ENCODE peak calls at places on chromosomes 3 and 15, in eight cellular contexts. X is cardiac muscle cell; C is fibroblast of lung; N is left ventricle myocardium inferior; Q is astrocyte; U is heart right ventricle; F is PC-9; K is effector memory CD4-positive, alpha-beta T cell. L is an unnamed sample. For H3K9me3, the result is how much of the 10 kb centered on the place peaks cover.

GRCh38 chr3:38129058-38129457 is 7.9 kb downstream of the ACAA1 start:
- DNase-seq in X (no peak), U (no peak), K (no peak), Q (no peak), N (no peak), F (no peak), C (no peak), L (no peak)

GRCh38 chr3:47475029-47475569 is 642 bp downstream of the SCAP start:
- DNase-seq in K (no peak), F (no peak), C (peak), N (no peak), U (no peak), Q (peak), X (peak), L (no peak)

GRCh38 chr3:134487406-134487805 is 1.5 kb downstream of the CEP63 start:
- DNase-seq in C (no peak), N (no peak), K (no peak), X (no peak), Q (no peak), F (no peak), U (no peak), L (no peak)

GRCh38 chr15:43204016-43204901 is 16.6 kb downstream of the EPB42 start:
- DNase-seq in Q (peak), N (peak), C (peak), X (peak), U (peak), K (no peak), F (no peak), L (no peak)

GRCh38 chr3:65922441-65922840 is 116.3 kb downstream of the MAGI1 start:
- DNase-seq in F (no peak), K (no peak), X (no peak), N (no peak), Q (peak), C (peak), U (no peak), L (no peak)

GRCh38 chr3:141913150-141913811 is 36.8 kb downstream of the ATP1B3 start:
- DNase-seq in U (no peak), N (no peak), F (peak), Q (peak), K (peak), X (peak), C (peak), L (no peak)

GRCh38 chr3:107660316-107660976 is 137.7 kb downstream of the BBX start:
- DNase-seq in X (peak), F (no peak), N (no peak), C (no peak), K (no peak), Q (no peak), U (no peak), L (no peak)

GRCh38 chr3:78728406-78729145 is 1039.2 kb downstream of the ROBO1 start:
- DNase-seq in X (peak), U (peak), C (peak), N (peak), Q (peak), F (no peak), K (no peak), L (peak)

GRCh38 chr3:183188895-183189462 is 26.4 kb upstream of the LAMP3 start:
- DNase-seq in K (no peak), N (peak), F (no peak), C (no peak), X (peak), Q (no peak), U (no peak), L (no peak)

GRCh38 chr3:196397941-196398340 is 34.3 kb downstream of the UBXN7 start:
- DNase-seq in N (no peak), K (no peak), X (no peak), F (no peak), U (no peak), Q (no peak), C (no peak), L (no peak)

GRCh38 chr3:192091831-192092230 is 630.9 kb downstream of the PYDC2 start:
- DNase-seq in U (no peak), C (peak), Q (peak), X (no peak), F (no peak), K (no peak), N (no peak), L (no peak)

GRCh38 chr3:116453676-116454346 is 8.5 kb upstream of the LSAMP start:
- DNase-seq in N (no peak), X (peak), Q (no peak), F (no peak), K (no peak), C (no peak), U (no peak), L (no peak)

GRCh38 chr15:98257290-98257689 is 296.8 kb downstream of the ARRDC4 start:
- DNase-seq in Q (no peak), K (no peak), N (no peak), U (no peak), C (no peak), F (no peak), X (no peak), L (no peak)

GRCh38 chr3:193869221-193870201 is 266.4 kb upstream of the HES1 start:
- DNase-seq in Q (peak), N (peak), C (peak), U (peak), F (peak), K (no peak), X (peak), L (no peak)

GRCh38 chr15:50414624-50415023 is 9.6 kb upstream of the USP8 start:
- DNase-seq in C (no peak), F (no peak), X (no peak), N (no peak), Q (no peak), K (no peak), U (no peak), L (no peak)

GRCh38 chr15:30985081-30985531 is 6.3 kb downstream of the MTMR10 start:
- DNase-seq in F (no peak), X (peak), Q (peak), K (no peak), C (peak), U (no peak), N (no peak), L (peak)

GRCh38 chr15:35874260-35874905 is 328.4 kb upstream of the DPH6 start:
- DNase-seq in X (peak), C (peak), F (peak), N (no peak), U (no peak), Q (peak), K (no peak), L (peak)

GRCh38 chr3:184338538-184338945 is 1.1 kb downstream of the FAM131A start:
- DNase-seq in Q (peak), F (no peak), X (peak), U (peak), N (peak), C (peak), K (no peak), L (peak)

GRCh38 chr3:127056281-127056680 is 73.4 kb downstream of the PLXNA1 start:
- DNase-seq in C (no peak), Q (no peak), N (peak), U (no peak), X (no peak), K (no peak), F (no peak), L (no peak)

GRCh38 chr3:11096266-11097135 is 57.8 kb upstream of the HRH1 start:
- DNase-seq in Q (peak), X (peak), C (peak), K (no peak), U (peak), N (peak), F (peak), L (no peak)

GRCh38 chr3:34077796-34078195 is 279.4 kb downstream of the PDCD6IP start:
- DNase-seq in Q (no peak), K (no peak), F (no peak), C (no peak), X (no peak), N (no peak), U (no peak), L (no peak)

DNA sequence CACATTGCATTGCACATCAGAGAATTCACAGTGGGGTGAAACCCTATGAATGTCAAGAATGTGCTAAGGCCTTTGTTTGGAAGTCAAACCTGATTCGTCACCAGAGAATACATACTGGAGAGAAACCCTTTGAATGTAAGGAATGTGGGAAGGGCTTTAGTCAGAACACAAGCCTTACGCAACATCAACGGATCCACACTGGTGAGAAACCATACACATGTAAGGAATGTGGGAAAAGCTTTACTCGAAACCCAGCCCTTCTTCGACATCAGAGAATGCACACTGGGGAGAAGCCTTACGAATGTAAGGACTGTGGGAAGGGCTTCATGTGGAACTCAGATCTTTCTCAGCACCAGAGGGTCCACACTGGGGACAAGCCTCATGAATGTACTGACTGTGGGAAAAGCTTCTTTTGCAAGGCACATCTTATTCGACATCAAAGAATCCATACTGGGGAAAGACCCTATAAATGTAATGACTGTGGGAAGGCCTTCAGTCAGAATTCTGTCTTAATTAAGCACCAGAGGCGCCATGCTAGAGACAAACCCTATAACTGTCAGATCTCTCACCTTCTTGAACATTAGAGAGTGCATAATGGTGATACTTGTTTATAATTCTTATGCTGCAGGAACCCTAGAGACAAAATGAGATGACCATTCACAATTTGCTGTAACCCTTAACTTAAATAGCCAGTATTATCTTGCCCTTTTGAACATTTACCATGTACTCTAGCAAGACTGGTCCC is 9.0 kb downstream of the ZNF662 start:
- DNase-seq in X (peak), Q (no peak), C (no peak), N (no peak), F (no peak), K (no peak), U (no peak), L (no peak)
- H3K9me3 ChIP-seq in X (under half), Q (under half), C (under half), N (half or more), F (under half), K (under half), U (half or more), L (under half)

GRCh38 chr3:5144316-5144994 is 22.4 kb downstream of the ARL8B start:
- DNase-seq in F (peak), K (no peak), N (no peak), C (no peak), Q (no peak), X (no peak), U (no peak), L (no peak)
- H3K9me3 ChIP-seq in F (under half), K (under half), N (under half), C (under half), Q (under half), X (under half), U (under half), L (under half)

GRCh38 chr15:25057574-25057973 is 102.8 kb downstream of the SNRPN start:
- DNase-seq in K (no peak), Q (no peak), F (no peak), U (no peak), N (no peak), C (no peak), X (no peak), L (no peak)
- H3K9me3 ChIP-seq in K (half or more), Q (half or more), F (under half), U (half or more), N (half or more), C (under half), X (under half), L (under half)

GRCh38 chr3:177770821-177771220 is 573.5 kb upstream of the TBL1XR1 start:
- DNase-seq in F (peak), U (no peak), K (no peak), X (no peak), N (no peak), C (peak), Q (peak), L (no peak)

GRCh38 chr3:177776656-177777055 is 579.4 kb upstream of the TBL1XR1 start:
- DNase-seq in F (peak), U (no peak), K (no peak), C (peak), Q (peak), N (no peak), X (peak), L (no peak)

GRCh38 chr3:177777699-177778098 is 580.4 kb upstream of the TBL1XR1 start:
- DNase-seq in C (peak), F (peak), N (peak), X (peak), K (no peak), Q (no peak), U (peak), L (peak)

GRCh38 chr3:177771780-177772179 is 574.5 kb upstream of the TBL1XR1 start:
- DNase-seq in U (no peak), X (no peak), F (no peak), N (no peak), C (no peak), K (no peak), Q (no peak), L (no peak)

DNA sequence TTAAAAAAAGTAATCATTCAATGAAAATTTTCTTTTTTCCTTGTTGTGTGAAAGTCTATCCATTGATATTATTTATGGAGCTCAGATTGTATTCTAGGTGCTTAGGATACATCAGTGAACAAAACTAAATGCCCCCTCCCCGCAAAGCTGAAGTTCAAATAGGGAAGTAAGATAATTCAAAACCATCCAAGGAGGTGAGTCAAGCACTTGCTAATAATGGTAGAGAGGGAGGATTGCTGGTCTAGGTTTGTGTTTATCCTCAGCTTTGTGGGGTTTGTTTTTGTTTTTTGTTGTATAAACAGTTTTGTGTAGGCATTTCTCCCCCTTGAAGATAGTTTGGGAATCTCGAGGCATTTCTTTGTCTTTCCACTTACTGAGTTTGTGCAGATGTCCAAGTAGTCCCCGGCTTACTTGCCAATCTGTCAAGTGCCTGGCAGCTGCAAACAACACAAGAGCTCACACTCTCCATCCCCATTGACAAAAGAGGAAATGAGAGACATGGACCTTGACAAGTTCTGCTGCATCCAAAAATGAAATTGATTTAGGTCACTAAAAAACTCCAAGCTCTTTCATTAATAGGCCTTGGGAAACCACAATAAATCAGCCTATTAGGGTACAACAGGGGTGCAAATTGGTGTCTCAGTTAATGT is 575.8 kb upstream of the TBL1XR1 start:
- DNase-seq in U (no peak), C (no peak), N (peak), K (no peak), X (no peak), F (no peak), Q (no peak), L (no peak)
- H3K9me3 ChIP-seq in U (under half), C (under half), N (under half), K (under half), X (under half), F (under half), Q (under half), L (under half)

DNA sequence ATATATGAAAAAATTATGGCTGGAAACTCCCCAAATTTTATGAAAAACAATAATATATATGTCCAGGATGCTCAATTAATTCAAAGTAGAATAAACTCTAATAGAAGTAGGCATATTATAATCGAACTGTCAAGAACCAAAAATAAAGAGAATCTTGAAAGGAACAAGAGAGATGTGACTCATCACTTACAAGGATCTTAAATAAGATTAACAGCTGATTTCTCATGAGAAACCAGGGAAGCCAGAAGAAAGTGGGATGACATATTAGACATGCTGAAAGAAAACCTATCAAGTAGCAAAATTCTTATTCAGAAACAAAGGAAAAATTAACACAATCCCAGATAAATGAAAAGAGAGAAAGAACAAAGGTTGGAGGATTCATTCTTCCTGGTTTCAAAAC is 66.8 kb downstream of the FAIM start:
- DNase-seq in K (no peak), U (no peak), Q (peak), F (no peak), N (no peak), C (peak), X (peak), L (no peak)
- H3K9me3 ChIP-seq in K (under half), U (under half), Q (under half), F (under half), N (under half), C (under half), X (under half), L (under half)

GRCh38 chr3:1196997-1197396 is 104.2 kb downstream of the CNTN6 start:
- DNase-seq in N (no peak), C (no peak), K (no peak), F (no peak), Q (no peak), X (no peak), U (no peak), L (no peak)
- H3K9me3 ChIP-seq in N (under half), C (under half), K (under half), F (under half), Q (under half), X (under half), U (under half), L (under half)

GRCh38 chr15:25169318-25169717 is 214.5 kb downstream of the SNRPN start:
- DNase-seq in U (peak), N (no peak), Q (no peak), X (no peak), C (no peak), K (no peak), F (no peak), L (no peak)
- H3K9me3 ChIP-seq in U (under half), N (under half), Q (under half), X (under half), C (under half), K (under half), F (under half), L (under half)

GRCh38 chr15:27894645-27895044 is 204.5 kb downstream of the OCA2 start:
- DNase-seq in F (no peak), X (no peak), C (no peak), N (no peak), K (no peak), U (no peak), Q (no peak), L (no peak)

GRCh38 chr15:27897481-27897880 is 201.6 kb downstream of the OCA2 start:
- DNase-seq in K (no peak), U (no peak), Q (no peak), N (no peak), X (no peak), C (no peak), F (no peak), L (no peak)

GRCh38 chr15:27903405-27903804 is 195.7 kb downstream of the OCA2 start:
- DNase-seq in F (no peak), X (no peak), C (no peak), Q (no peak), U (no peak), N (no peak), K (no peak), L (no peak)

GRCh38 chr15:27902680-27903385 is 196.3 kb downstream of the OCA2 start:
- DNase-seq in N (no peak), F (no peak), X (no peak), C (no peak), K (no peak), U (no peak), Q (no peak), L (no peak)

DNA sequence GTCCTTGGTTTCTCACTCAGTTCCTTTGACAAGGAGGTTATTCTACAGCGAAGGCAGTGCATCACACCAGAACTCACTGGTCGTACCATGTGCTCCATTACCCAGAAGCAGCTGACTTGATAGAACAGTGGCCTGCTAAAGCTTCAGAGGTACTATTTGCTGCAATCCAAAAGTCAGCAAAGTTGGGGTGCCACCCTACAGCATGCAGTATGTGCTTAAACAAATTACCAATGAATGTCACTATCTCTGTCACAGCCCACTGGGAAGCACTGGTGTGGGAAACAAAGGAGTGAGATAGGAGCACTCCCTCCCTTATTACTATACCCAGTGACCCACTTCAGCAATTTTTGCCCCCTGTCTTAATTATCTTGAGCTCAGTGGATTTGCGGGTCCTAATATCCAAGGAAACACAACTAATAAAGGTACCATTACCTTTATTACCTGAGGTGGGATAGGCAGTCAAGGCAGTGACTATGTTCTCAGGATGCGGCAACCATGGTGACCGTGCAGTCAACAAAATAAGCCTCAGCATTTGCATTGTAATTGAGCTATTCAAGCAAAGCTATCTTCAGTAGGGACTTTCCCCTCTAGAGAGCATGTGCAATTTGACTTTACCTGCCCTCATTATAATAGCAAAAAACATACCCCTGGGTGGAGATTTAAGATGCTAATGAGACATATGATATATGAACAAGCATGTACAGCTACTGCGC is 199.4 kb downstream of the OCA2 start:
- DNase-seq in K (no peak), U (no peak), C (no peak), F (no peak), X (no peak), Q (no peak), N (no peak), L (no peak)
- H3K9me3 ChIP-seq in K (under half), U (under half), C (under half), F (under half), X (under half), Q (under half), N (under half), L (under half)

DNA sequence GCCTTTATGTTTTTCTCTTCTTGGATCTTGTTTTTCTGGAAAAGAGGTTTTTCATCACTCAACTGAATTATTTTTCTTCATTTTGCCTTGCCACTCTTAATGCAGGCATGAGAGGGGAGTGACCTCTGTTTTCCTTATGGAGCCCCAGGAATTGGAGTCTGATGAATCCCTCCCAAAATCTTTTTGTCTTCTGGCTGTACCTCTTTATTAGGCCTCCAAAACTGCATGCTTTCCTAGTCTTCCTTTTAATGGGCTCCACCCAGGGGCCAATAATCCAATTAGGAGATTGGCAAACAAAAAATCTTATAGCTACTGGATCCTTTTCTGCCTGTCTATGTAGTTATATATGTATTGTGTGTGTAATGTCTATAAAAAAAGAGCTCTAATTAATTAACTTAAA is 192.4 kb upstream of the PEX5L start:
- DNase-seq in Q (no peak), C (no peak), F (no peak), X (no peak), U (no peak), K (no peak), N (no peak), L (no peak)
- H3K9me3 ChIP-seq in Q (under half), C (under half), F (under half), X (under half), U (half or more), K (under half), N (half or more), L (under half)

L was measured in gastrocnemius medialis.